ENCODE peak calls at places on chromosomes 3 and 15, in six cellular contexts. Q, P, H, V, J and B are unnamed samples.
A peak's percentile ranks its signal among the peaks of the same experiment; 100 is the strongest.

GRCh38 chr15:100612539-100612938 is 10.2 kb downstream of the ASB7 start:
- DNase-seq in P (no peak), Q (no peak), H (no peak), V (no peak), J (no peak), B (no peak)

GRCh38 chr3:136251511-136251910 is 1.4 kb downstream of the PCCB start:
- DNase-seq in P (no peak), V (no peak), H (no peak), Q (no peak), J (no peak), B (no peak)

GRCh38 chr15:99992611-99993231 is 259.5 kb upstream of the LYSMD4 start:
- DNase-seq in P (no peak), Q (no peak), H (no peak), J (no peak), V (no peak), B (no peak)

GRCh38 chr3:37308247-37308646 is 133.9 kb upstream of the LRRFIP2 start:
- DNase-seq in V (peak; percentile 47), Q (peak; percentile 29), J (no peak), H (peak; percentile 27), P (no peak), B (no peak)

GRCh38 chr3:129745253-129745652 is 138.8 kb upstream of the PLXND1 start:
- DNase-seq in P (no peak), H (peak; percentile 85), J (no peak), Q (no peak), V (peak; percentile 61), B (no peak)

GRCh38 chr3:57974796-57975388 is 33.3 kb upstream of the FLNB start:
- DNase-seq in Q (peak; percentile 98), H (peak; percentile 98), V (peak; percentile 97), J (no peak), P (no peak), B (no peak)

GRCh38 chr3:189167027-189167766 is 4.6 kb upstream of the TPRG1 start:
- DNase-seq in P (no peak), H (no peak), J (no peak), Q (peak; percentile 45), V (no peak), B (no peak)

GRCh38 chr15:100806157-100806556 is 73.5 kb upstream of the ALDH1A3 start:
- DNase-seq in J (no peak), P (no peak), H (no peak), V (no peak), Q (no peak), B (no peak)

GRCh38 chr15:26295331-26295730 is 432.2 kb upstream of the ATP10A start:
- DNase-seq in J (no peak), P (no peak), Q (no peak), H (no peak), V (no peak), B (no peak)

GRCh38 chr15:83810110-83810509 is 156.2 kb downstream of the ADAMTSL3 start:
- DNase-seq in Q (no peak), J (no peak), P (no peak), V (no peak), H (no peak), B (no peak)

GRCh38 chr3:38114875-38115644 is 21.9 kb downstream of the ACAA1 start:
- DNase-seq in H (no peak), V (no peak), J (no peak), Q (no peak), P (no peak), B (peak; percentile 21)

GRCh38 chr15:37133619-37134018 is 33.3 kb upstream of the MEIS2 start:
- DNase-seq in Q (no peak), P (no peak), V (peak; percentile 52), J (no peak), H (peak; percentile 61), B (no peak)

GRCh38 chr3:178777718-178778411 is 241.6 kb downstream of the KCNMB2 start:
- DNase-seq in H (peak; percentile 8), P (no peak), Q (no peak), J (no peak), V (peak; percentile 67), B (no peak)

GRCh38 chr15:81723758-81724157 is 322.1 kb downstream of the MEX3B start:
- DNase-seq in P (no peak), J (no peak), H (no peak), Q (no peak), V (no peak), B (no peak)

GRCh38 chr15:94834494-94834893 is 603.1 kb downstream of the MCTP2 start:
- DNase-seq in H (no peak), V (no peak), Q (peak; percentile 86), P (no peak), J (no peak), B (no peak)

GRCh38 chr3:41075958-41076357 is 123.3 kb upstream of the CTNNB1 start:
- DNase-seq in V (peak; percentile 15), J (no peak), P (no peak), H (no peak), Q (peak; percentile 68), B (no peak)

GRCh38 chr3:130014526-130014925 is 40.0 kb downstream of the TRH start:
- DNase-seq in P (no peak), H (peak; percentile 48), V (no peak), J (no peak), Q (no peak), B (no peak)

GRCh38 chr3:158368271-158368670 is 202.7 kb upstream of the MLF1 start:
- DNase-seq in V (no peak), Q (no peak), J (no peak), H (no peak), P (peak; percentile 18), B (no peak)

GRCh38 chr3:15726881-15727280 is 70.9 kb downstream of the ANKRD28 start:
- DNase-seq in P (no peak), H (no peak), J (no peak), V (no peak), Q (no peak), B (no peak)

GRCh38 chr3:82261013-82261412 is 499.6 kb upstream of the GBE1 start:
- DNase-seq in H (no peak), Q (no peak), P (no peak), J (no peak), V (no peak), B (no peak)

DNA sequence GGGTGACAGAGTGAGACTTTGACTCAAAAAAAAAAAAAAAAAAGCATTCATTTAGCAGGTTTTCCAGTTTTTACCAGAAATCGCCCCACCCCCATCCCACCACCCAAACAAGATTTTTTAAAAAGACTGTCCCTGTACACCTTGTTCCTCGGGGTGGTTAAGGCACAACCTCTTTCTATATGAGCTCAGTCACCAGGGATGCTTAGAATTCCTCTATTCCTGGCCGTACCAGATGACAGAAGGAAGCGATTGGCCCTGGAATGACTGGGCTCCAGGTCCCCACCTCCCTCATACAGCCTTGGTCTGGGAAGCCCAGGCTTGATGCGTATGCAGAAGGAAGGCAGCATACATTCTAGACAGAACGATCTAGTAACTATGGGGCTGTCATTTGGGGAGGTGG is 25.6 kb downstream of the IDH2 start:
- DNase-seq in P (no peak), J (no peak), H (no peak), Q (peak; percentile 70), V (no peak), B (no peak)
- H2BK15ac ChIP-seq in P (no peak overlapping the region), J (no peak overlapping the region), H (no peak overlapping the region), Q (no peak overlapping the region), V (no peak overlapping the region), B (no peak overlapping the region)

DNA sequence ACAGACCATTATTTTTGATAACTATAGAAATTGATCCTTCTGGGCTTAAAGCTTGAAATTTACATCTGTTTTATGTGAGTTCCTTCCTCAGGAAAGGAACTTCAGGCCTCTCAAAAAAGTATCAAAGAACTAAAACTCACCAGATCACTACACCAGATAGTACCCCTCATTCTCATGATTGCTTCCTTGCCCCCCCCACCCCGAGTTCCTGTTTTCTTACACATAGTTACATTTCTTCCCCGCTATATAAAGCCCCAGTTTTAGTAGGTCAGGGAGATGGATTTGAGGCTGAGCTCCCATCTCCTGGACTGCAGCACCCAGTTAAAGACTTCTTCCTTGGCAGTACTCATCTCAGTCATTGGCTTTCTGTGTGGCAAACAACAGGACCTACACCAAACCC is 80.3 kb upstream of the HRH1 start:
- DNase-seq in P (no peak), Q (no peak), V (no peak), J (no peak), H (no peak), B (no peak)
- H2BK15ac ChIP-seq in P (no peak overlapping the region), Q (no peak overlapping the region), V (no peak overlapping the region), J (no peak overlapping the region), H (no peak overlapping the region), B (no peak overlapping the region)

GRCh38 chr3:156558389-156558788 is 3.5 kb upstream of the SSR3 start:
- DNase-seq in Q (no peak), J (no peak), H (no peak), P (no peak), V (no peak), B (no peak)

GRCh38 chr3:156561533-156561932 is 6.6 kb upstream of the SSR3 start:
- DNase-seq in Q (no peak), H (no peak), P (no peak), V (no peak), J (no peak), B (no peak)

DNA sequence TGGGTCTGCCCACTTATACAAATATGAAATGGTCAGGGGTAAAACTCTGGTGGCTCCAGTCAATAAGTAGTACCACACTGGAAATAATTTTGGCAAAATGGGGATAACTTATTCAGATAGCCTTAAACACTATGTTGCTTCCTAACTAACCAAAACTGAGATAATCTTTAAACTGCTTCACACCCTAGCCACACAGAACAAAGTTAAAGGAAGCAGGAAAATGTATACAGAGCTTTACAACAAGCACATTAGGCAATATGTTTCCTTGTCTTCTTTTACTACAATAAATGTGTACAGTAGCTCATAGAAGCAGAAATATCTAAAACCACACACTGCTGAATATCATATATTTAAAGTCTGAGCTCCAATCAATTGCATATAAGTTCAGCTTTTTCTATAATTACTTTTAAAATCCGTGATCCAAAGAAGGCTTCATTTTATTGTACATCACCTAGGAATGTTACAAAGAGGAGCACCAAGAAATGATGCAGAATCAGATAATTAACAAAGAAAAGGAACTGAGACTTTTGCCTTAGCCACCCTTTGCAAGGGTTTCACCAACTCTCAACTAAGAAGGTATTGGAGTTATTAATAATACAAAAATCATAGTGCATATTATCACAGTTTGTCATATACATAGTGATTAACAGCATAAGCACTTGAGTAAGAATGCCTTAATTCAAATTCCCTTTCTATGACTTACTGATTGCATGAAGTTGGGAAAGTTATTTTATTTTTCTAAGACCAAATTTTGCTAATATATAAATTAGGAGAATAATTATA is 9.2 kb upstream of the SSR3 start:
- DNase-seq in J (no peak), V (no peak), P (no peak), Q (no peak), H (no peak), B (no peak)
- H2BK15ac ChIP-seq in J (no peak overlapping the region), V (no peak overlapping the region), P (no peak overlapping the region), Q (no peak overlapping the region), H (no peak overlapping the region), B (no peak overlapping the region)

DNA sequence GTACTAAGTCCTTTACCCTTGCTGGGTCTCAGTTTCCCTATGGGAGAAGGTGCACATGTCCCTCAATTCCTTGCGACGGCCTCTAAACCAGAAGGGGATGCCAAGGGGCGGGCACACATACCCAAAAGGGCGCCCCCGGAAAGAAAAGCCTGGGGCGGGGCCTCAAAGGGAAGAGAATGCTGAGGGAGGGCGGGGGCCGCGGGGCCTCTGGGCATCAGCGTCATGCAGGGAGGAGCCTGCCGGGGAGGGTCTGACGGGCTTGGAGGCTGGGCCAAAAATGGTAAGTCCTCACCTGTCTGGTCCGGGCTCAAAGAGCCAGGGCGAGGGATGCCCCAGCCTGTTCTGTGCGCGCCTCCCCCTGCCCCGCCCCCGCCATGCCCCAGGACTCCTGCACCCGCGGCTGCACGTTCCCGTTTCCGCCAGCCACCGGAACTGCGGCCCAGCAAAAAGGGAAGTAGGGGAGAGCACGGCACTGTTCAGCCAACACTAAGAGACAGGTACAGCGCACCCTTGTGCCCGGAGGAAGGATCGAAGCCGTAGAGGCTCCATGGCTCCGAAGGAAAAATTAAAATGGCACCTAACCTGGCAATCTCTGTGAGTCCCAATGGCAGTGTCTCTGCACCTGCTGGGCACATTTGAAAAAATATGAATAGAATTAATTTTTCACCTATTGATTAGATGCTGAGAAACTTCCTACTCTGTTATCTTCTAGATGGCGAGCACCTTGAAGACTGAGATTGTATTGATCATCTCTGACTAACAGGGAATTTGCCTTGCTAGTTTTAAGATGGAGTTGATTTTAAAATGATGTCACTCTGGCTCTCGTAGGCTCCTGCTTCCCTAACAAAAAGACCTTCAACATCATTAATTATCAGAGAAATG is at the start of gene DET1:
- DNase-seq in J (peak; percentile 91), Q (peak; percentile 99), V (peak; percentile 93), H (peak; percentile 94), P (peak; percentile 81), B (peak; percentile 99)
- H2BK15ac ChIP-seq in J (no peak within 1 kb of the TSS), Q (no peak within 1 kb of the TSS), V (peak within 1 kb of the TSS; percentile 98), H (peak within 1 kb of the TSS; percentile 66), P (peak within 1 kb of the TSS; percentile 49), B (no peak within 1 kb of the TSS)